ENCODE peak calls at places on chromosome 1, in six cellular contexts. R is cardiac fibroblast, P is BE2C, O is NT2/D1, T is HCT116, H is fibroblast of lung. Q is an unnamed sample.

GRCh38 chr1:94883688-94884087 is 43.2 kb downstream of the CNN3 start:
- DNase-seq in R (peak), P (no peak), O (no peak), T (no peak), H (peak), Q (no peak)

GRCh38 chr1:7984826-7985225 is 23.3 kb downstream of the PARK7 start:
- DNase-seq in R (no peak), P (no peak), O (no peak), T (no peak), H (no peak), Q (no peak)

GRCh38 chr1:30319765-30320580 is 403.4 kb downstream of the MATN1 start:
- DNase-seq in R (no peak), P (no peak), O (no peak), T (no peak), H (no peak), Q (no peak)

GRCh38 chr1:218376722-218377121 is 31.6 kb downstream of the TGFB2 start:
- DNase-seq in R (no peak), P (no peak), O (no peak), T (no peak), H (no peak), Q (no peak)

GRCh38 chr1:154433161-154433681 is 28.1 kb downstream of the IL6R start:
- DNase-seq in R (no peak), P (no peak), O (no peak), T (peak), H (no peak), Q (no peak)

GRCh38 chr1:2311184-2312032 is 79.9 kb downstream of the MORN1 start:
- DNase-seq in R (peak), P (peak), O (peak), T (peak), H (peak), Q (no peak)

GRCh38 chr1:2257245-2257627 is 29.1 kb downstream of the SKI start:
- DNase-seq in R (peak), P (no peak), O (no peak), T (no peak), H (peak), Q (no peak)

GRCh38 chr1:240352769-240353168 is 259.2 kb downstream of the GREM2 start:
- DNase-seq in R (peak), P (no peak), O (no peak), T (no peak), H (peak), Q (peak)

GRCh38 chr1:116768416-116768815 is 14.2 kb downstream of the CD2 start:
- DNase-seq in R (no peak), P (no peak), O (no peak), T (no peak), H (no peak), Q (no peak)

GRCh38 chr1:18898567-18898966 is 3.8 kb downstream of the ALDH4A1 start:
- DNase-seq in R (no peak), P (no peak), O (no peak), T (no peak), H (no peak), Q (no peak)

GRCh38 chr1:9009438-9010366 is 16.5 kb downstream of the SLC2A7 start:
- DNase-seq in R (peak), P (no peak), O (peak), T (no peak), H (peak), Q (no peak)

GRCh38 chr1:151157067-151157531 is 650 bp downstream of the TNFAIP8L2 start:
- DNase-seq in R (no peak), P (no peak), O (no peak), T (no peak), H (no peak), Q (no peak)

GRCh38 chr1:153420306-153420705 is 4.0 kb downstream of the S100A7A start:
- DNase-seq in R (no peak), P (no peak), O (no peak), T (no peak), H (no peak), Q (no peak)

GRCh38 chr1:175188936-175189335 is 3.6 kb downstream of the KIAA0040 start:
- DNase-seq in R (no peak), P (no peak), O (no peak), T (no peak), H (no peak), Q (no peak)

GRCh38 chr1:18578271-18578670 is 52.4 kb upstream of the PAX7 start:
- DNase-seq in R (no peak), P (no peak), O (no peak), T (no peak), H (no peak), Q (no peak)

GRCh38 chr1:196180847-196181593 is 427.2 kb downstream of the KCNT2 start:
- DNase-seq in R (peak), P (no peak), O (no peak), T (peak), H (peak), Q (peak)

GRCh38 chr1:44775930-44776748 is 799 bp downstream of the RPS8 start:
- DNase-seq in R (no peak), P (no peak), O (no peak), T (no peak), H (no peak), Q (no peak)

GRCh38 chr1:188958461-188959115 is 1519.1 kb downstream of the BRINP3 start:
- DNase-seq in R (peak), P (no peak), O (no peak), T (no peak), H (peak), Q (no peak)

GRCh38 chr1:184116287-184116686 is 64.8 kb downstream of the TSEN15 start:
- DNase-seq in R (no peak), P (no peak), O (no peak), T (no peak), H (no peak), Q (peak)

GRCh38 chr1:169809370-169810095 is 14.8 kb upstream of the METTL18 start:
- DNase-seq in R (peak), P (peak), O (no peak), T (peak), H (peak), Q (no peak)

GRCh38 chr1:19003371-19004290 is 47.2 kb upstream of the IFFO2 start:
- DNase-seq in R (peak), P (no peak), O (no peak), T (no peak), H (peak), Q (no peak)

GRCh38 chr1:228396770-228397453 is 9.7 kb downstream of the TRIM11 start:
- DNase-seq in R (no peak), P (no peak), O (no peak), T (no peak), H (no peak), Q (no peak)

GRCh38 chr1:110308247-110308646 is 30.9 kb upstream of the RBM15 start:
- DNase-seq in R (peak), P (no peak), O (no peak), T (no peak), H (peak), Q (peak)

GRCh38 chr1:157104598-157105293 is 5.1 kb upstream of the ETV3L start:
- DNase-seq in R (no peak), P (no peak), O (no peak), T (no peak), H (peak), Q (no peak)

GRCh38 chr1:154874465-154874864 is 4.4 kb upstream of the KCNN3 start:
- DNase-seq in R (no peak), P (no peak), O (no peak), T (no peak), H (no peak), Q (no peak)

GRCh38 chr1:226054519-226055327 is 7.8 kb upstream of the H3-3A start:
- DNase-seq in R (peak), P (no peak), O (no peak), T (no peak), H (peak), Q (no peak)

GRCh38 chr1:57845041-57845440 is 421.2 kb upstream of the DAB1 start:
- DNase-seq in R (peak), P (no peak), O (no peak), T (no peak), H (peak), Q (peak)

GRCh38 chr1:24984800-24985552 is 54.9 kb upstream of the RUNX3 start:
- DNase-seq in R (no peak), P (no peak), O (no peak), T (no peak), H (no peak), Q (no peak)

GRCh38 chr1:28091043-28091781 is 2.8 kb upstream of the EYA3 start:
- DNase-seq in R (peak), P (peak), O (peak), T (peak), H (peak), Q (no peak)

GRCh38 chr1:11704226-11704619 is 12.7 kb downstream of the DRAXIN start:
- DNase-seq in R (no peak), P (no peak), O (no peak), T (no peak), H (no peak), Q (no peak)

GRCh38 chr1:11701981-11702803 is 10.7 kb downstream of the DRAXIN start:
- DNase-seq in R (no peak), P (no peak), O (no peak), T (no peak), H (no peak), Q (no peak)

GRCh38 chr1:11706292-11706691 is 14.8 kb downstream of the DRAXIN start:
- DNase-seq in R (no peak), P (no peak), O (no peak), T (no peak), H (no peak), Q (no peak)

GRCh38 chr1:11703357-11704225 is 12.1 kb downstream of the DRAXIN start:
- DNase-seq in R (no peak), P (no peak), O (no peak), T (no peak), H (no peak), Q (no peak)

GRCh38 chr1:11704691-11705475 is 13.4 kb downstream of the DRAXIN start:
- DNase-seq in R (no peak), P (no peak), O (no peak), T (no peak), H (no peak), Q (no peak)
- H3K4me3 ChIP-seq in R (no peak), P (no peak), O (no peak), T (no peak), H (no peak), Q (no peak)

GRCh38 chr1:12604986-12605385 is 13.0 kb downstream of the DHRS3 start:
- DNase-seq in R (no peak), P (no peak), O (no peak), T (no peak), H (no peak), Q (no peak)

GRCh38 chr1:12602633-12603024 is 15.4 kb downstream of the DHRS3 start:
- DNase-seq in R (no peak), P (no peak), O (no peak), T (no peak), H (no peak), Q (no peak)

GRCh38 chr1:12601690-12602632 is 16.0 kb downstream of the DHRS3 start:
- DNase-seq in R (peak), P (no peak), O (no peak), T (peak), H (peak), Q (peak)

GRCh38 chr1:12604114-12604874 is 13.7 kb downstream of the DHRS3 start:
- DNase-seq in R (peak), P (peak), O (no peak), T (peak), H (peak), Q (peak)

GRCh38 chr1:12603224-12603623 is 14.8 kb downstream of the DHRS3 start:
- DNase-seq in R (no peak), P (no peak), O (no peak), T (no peak), H (no peak), Q (no peak)
- H3K4me3 ChIP-seq in R (no peak), P (no peak), O (no peak), T (no peak), H (no peak), Q (no peak)

GRCh38 chr1:204709021-204709420 is 23.5 kb upstream of the LRRN2 start:
- DNase-seq in R (no peak), P (no peak), O (no peak), T (no peak), H (no peak), Q (no peak)
- H3K4me3 ChIP-seq in R (no peak), P (no peak), O (no peak), T (no peak), H (no peak), Q (no peak)

DNA sequence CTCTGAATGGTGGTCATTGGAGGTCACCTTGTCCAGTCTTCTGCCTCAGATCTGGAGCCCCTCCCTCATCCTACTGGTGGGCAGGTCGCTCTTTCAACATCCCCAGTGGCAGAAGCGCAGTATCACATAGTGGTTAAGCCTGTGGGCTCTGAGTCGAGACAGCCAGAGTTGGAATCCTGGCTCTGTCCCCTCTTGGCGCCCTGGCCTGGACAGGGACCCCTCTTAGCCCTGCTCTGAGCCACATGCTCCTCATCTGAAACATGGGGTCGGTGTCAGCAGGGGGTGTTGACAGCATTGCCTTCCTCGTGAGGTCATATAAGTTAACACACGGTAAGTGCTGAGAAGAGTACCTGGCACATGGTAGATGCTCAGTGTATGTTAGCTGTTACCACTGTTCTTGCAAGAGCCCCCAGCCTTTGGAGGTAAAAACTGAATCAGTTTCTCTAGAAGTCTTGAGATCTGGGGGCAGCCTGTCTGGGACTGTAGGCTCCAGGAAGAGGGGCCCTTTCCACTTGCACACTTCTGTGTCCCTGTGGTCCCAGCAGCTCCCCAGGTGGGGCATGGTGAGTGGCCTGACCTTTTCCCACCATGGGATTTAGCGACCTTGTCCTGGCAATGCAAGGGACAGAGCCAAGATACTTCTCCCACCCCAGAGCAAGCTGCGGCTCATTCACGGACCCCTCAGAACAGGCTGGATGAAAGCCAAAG is 6.4 kb downstream of the ZC3H12A start:
- DNase-seq in R (no peak), P (no peak), O (no peak), T (no peak), H (no peak), Q (no peak)
- H3K4me3 ChIP-seq in R (no peak), P (no peak), O (no peak), T (peak), H (no peak), Q (no peak)

DNA sequence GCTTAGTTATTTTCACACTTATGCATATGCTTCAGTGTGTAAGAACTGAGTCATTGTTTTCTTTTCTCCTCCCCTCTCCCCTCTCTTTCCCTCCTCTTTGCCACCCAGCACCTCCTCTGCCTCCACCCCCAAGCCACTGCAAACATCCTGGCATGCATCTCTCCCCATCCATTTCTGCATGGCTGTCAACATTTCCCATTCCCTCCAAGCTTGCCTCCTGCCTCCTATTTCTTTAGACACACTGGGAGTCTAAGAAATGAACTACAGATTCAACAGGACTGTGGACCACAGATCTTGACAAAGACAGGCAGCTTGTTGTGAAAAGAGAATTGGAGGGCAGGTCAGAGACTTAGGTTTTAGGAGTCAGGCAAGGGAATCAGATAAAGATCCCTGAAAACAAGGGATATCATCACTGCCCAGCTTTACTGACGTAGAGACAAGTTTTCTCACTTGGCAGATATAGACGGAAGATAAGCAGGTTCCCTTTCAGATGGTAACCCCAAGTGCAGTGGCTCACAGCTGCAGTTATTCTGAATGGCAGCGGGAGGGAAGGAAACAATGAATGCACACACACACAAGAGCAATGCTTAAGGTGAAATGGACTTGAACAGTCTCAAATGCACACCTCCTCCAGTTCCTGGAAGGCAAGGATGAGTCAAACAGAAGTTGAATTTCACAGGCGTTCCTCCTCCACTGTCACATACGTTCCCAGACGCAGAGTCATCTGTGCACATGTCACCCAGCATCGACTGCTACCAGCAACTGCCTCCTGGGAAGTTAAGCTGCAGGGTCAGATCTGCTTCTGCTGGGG is 56.1 kb downstream of the HIVEP3 start:
- DNase-seq in R (peak), P (no peak), O (no peak), T (peak), H (peak), Q (peak)
- H3K4me3 ChIP-seq in R (no peak), P (no peak), O (no peak), T (peak), H (no peak), Q (no peak)

GRCh38 chr1:214018605-214019268 is 31.0 kb downstream of the PROX1 start:
- DNase-seq in R (no peak), P (no peak), O (no peak), T (no peak), H (no peak), Q (no peak)
- H3K4me3 ChIP-seq in R (no peak), P (no peak), O (no peak), T (no peak), H (no peak), Q (no peak)

GRCh38 chr1:84687703-84688460 is 2.4 kb downstream of the SSX2IP start:
- DNase-seq in R (peak), P (no peak), O (no peak), T (no peak), H (peak), Q (no peak)

GRCh38 chr1:84689514-84690396 is 506 bp downstream of the SSX2IP start:
- DNase-seq in R (peak), P (peak), O (peak), T (no peak), H (peak), Q (no peak)

GRCh38 chr1:84690397-84691138 is at the start of gene SSX2IP:
- DNase-seq in R (peak), P (peak), O (peak), T (peak), H (peak), Q (peak)

GRCh38 chr1:84686203-84686602 is 4.1 kb downstream of the SSX2IP start:
- DNase-seq in R (no peak), P (no peak), O (no peak), T (no peak), H (no peak), Q (no peak)

DNA sequence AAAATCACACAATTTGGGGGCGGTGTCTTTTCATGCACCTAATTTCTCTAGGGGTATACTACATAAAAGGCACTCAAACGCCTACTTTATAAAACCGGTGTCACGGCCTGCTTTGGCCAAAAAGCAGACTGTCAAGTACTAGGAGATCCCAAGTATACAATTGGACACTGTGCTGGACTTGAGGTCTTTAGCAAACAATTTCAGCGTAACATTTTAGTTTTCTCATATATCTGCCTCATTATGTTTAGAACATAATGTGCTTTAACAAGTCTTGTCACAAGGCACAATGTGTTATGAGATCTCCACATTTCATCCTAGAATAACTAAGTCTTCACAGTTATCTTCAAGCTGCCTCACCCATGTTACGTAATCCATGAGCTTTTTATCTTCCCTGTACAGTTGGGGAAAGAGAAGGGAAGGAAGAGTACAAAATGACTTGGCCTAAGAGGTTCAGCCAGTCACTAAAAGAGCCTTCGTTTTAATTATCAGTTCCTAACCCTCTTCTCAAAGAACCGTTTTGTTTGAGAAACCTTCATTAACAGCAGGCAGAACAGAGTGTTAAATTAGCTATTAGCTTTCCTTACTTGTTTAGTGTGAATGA is 1.7 kb downstream of the SSX2IP start:
- DNase-seq in R (peak), P (no peak), O (no peak), T (no peak), H (peak), Q (no peak)
- H3K4me3 ChIP-seq in R (no peak), P (no peak), O (no peak), T (peak), H (peak), Q (no peak)